ENCODE peak calls at places on chromosomes 3 and 15, in eight cellular contexts. A, F, H, S, M, E, D and U are unnamed samples.

GRCh38 chr3:51962854-51963530 is 4.3 kb downstream of the PCBP4 start:
- DNase-seq in A (no peak), F (no peak), H (no peak), S (no peak), M (no peak), E (no peak), D (no peak), U (no peak)

GRCh38 chr3:14137004-14137403 is 12.2 kb downstream of the TMEM43 start:
- DNase-seq in A (no peak), F (no peak), H (no peak), S (no peak), M (no peak), E (no peak), D (no peak), U (no peak)

GRCh38 chr3:188365978-188366698 is 212.2 kb downstream of the LPP start:
- DNase-seq in A (no peak), F (no peak), H (no peak), S (no peak), M (no peak), E (no peak), D (no peak), U (no peak)

GRCh38 chr3:125582707-125583106 is 12.6 kb downstream of the OSBPL11 start:
- DNase-seq in A (no peak), F (no peak), H (no peak), S (no peak), M (no peak), E (no peak), D (no peak), U (no peak)

GRCh38 chr15:100007609-100008008 is 274.4 kb upstream of the LYSMD4 start:
- DNase-seq in A (no peak), F (no peak), H (no peak), S (no peak), M (no peak), E (no peak), D (no peak), U (no peak)

GRCh38 chr3:73148207-73148606 is 86.7 kb downstream of the EBLN2 start:
- DNase-seq in A (no peak), F (no peak), H (no peak), S (peak; percentile 34), M (no peak), E (no peak), D (no peak), U (no peak)

GRCh38 chr3:143120716-143121239 is 1.2 kb downstream of the CHST2 start:
- DNase-seq in A (peak; percentile 3), F (peak; percentile 65), H (peak; percentile 42), S (no peak), M (peak; percentile 48), E (no peak), D (no peak), U (peak; percentile 57)

GRCh38 chr3:14358426-14359211 is 43.8 kb upstream of the SLC6A6 start:
- DNase-seq in A (no peak), F (peak; percentile 66), H (peak; percentile 47), S (peak; percentile 68), M (no peak), E (no peak), D (no peak), U (peak; percentile 30)

GRCh38 chr3:9879830-9880549 is at the start of gene CIDEC:
- DNase-seq in A (no peak), F (no peak), H (peak; percentile 43), S (no peak), M (no peak), E (no peak), D (no peak), U (no peak)

GRCh38 chr3:129238945-129239705 is 10.3 kb upstream of the COPG1 start:
- DNase-seq in A (no peak), F (no peak), H (peak; percentile 73), S (peak; percentile 67), M (peak; percentile 53), E (no peak), D (no peak), U (no peak)

GRCh38 chr15:79458491-79458890 is 26.4 kb downstream of the MINAR1 start:
- DNase-seq in A (no peak), F (no peak), H (no peak), S (no peak), M (no peak), E (no peak), D (no peak), U (no peak)

GRCh38 chr3:10753964-10754363 is 62.1 kb upstream of the SLC6A11 start:
- DNase-seq in A (no peak), F (peak; percentile 85), H (peak; percentile 28), S (no peak), M (peak; percentile 31), E (peak; percentile 10), D (no peak), U (peak; percentile 66)

GRCh38 chr15:40259021-40259420 is 20.2 kb downstream of the PAK6 start:
- DNase-seq in A (no peak), F (no peak), H (no peak), S (no peak), M (no peak), E (no peak), D (no peak), U (no peak)

GRCh38 chr15:83670628-83671027 is 16.7 kb downstream of the ADAMTSL3 start:
- DNase-seq in A (no peak), F (no peak), H (no peak), S (no peak), M (no peak), E (no peak), D (no peak), U (no peak)

GRCh38 chr15:31227954-31228542 is 98.6 kb upstream of the KLF13 start:
- DNase-seq in A (no peak), F (no peak), H (no peak), S (no peak), M (no peak), E (no peak), D (no peak), U (no peak)

GRCh38 chr15:76173317-76173834 is 113.6 kb downstream of the TMEM266 start:
- DNase-seq in A (no peak), F (no peak), H (no peak), S (no peak), M (no peak), E (no peak), D (no peak), U (no peak)

GRCh38 chr3:72259755-72260589 is 475.0 kb upstream of the PROK2 start:
- DNase-seq in A (no peak), F (no peak), H (peak; percentile 50), S (no peak), M (no peak), E (no peak), D (no peak), U (no peak)

GRCh38 chr15:73755481-73755880 is 2.3 kb upstream of the INSYN1 start:
- DNase-seq in A (no peak), F (no peak), H (no peak), S (no peak), M (no peak), E (no peak), D (no peak), U (no peak)

GRCh38 chr3:81980566-81981494 is 219.4 kb upstream of the GBE1 start:
- DNase-seq in A (no peak), F (no peak), H (no peak), S (no peak), M (no peak), E (no peak), D (no peak), U (no peak)

GRCh38 chr15:67172172-67172571 is 82.3 kb downstream of the AAGAB start:
- DNase-seq in A (no peak), F (no peak), H (peak; percentile 49), S (no peak), M (no peak), E (no peak), D (no peak), U (no peak)

GRCh38 chr3:38655708-38656300 is 6.3 kb upstream of the SCN5A start:
- DNase-seq in A (no peak), F (peak; percentile 85), H (peak; percentile 45), S (no peak), M (no peak), E (peak; percentile 23), D (peak; percentile 9), U (peak; percentile 57)

GRCh38 chr15:96338772-96339661 is 8.5 kb downstream of the NR2F2 start:
- DNase-seq in A (no peak), F (peak; percentile 31), H (peak; percentile 46), S (no peak), M (no peak), E (no peak), D (no peak), U (no peak)

GRCh38 chr3:27666708-27667107 is 55.4 kb downstream of the EOMES start:
- DNase-seq in A (no peak), F (peak; percentile 94), H (peak; percentile 78), S (peak; percentile 72), M (no peak), E (peak; percentile 6), D (no peak), U (no peak)

GRCh38 chr3:18870642-18871041 is 277.7 kb upstream of the KCNH8 start:
- DNase-seq in A (no peak), F (no peak), H (no peak), S (no peak), M (no peak), E (no peak), D (no peak), U (no peak)

GRCh38 chr15:33215941-33216872 is 21.7 kb upstream of the FMN1 start:
- DNase-seq in A (no peak), F (peak; percentile 51), H (peak; percentile 41), S (no peak), M (no peak), E (no peak), D (no peak), U (peak; percentile 28)

GRCh38 chr15:78909791-78910228 is 35.0 kb downstream of the CTSH start:
- DNase-seq in A (no peak), F (peak; percentile 81), H (peak; percentile 55), S (no peak), M (no peak), E (no peak), D (no peak), U (peak; percentile 73)

GRCh38 chr15:27183182-27183581 is 212.2 kb downstream of the GABRG3 start:
- DNase-seq in A (no peak), F (no peak), H (no peak), S (no peak), M (no peak), E (no peak), D (no peak), U (no peak)

GRCh38 chr3:56408761-56409196 is 59.5 kb downstream of the ERC2 start:
- DNase-seq in A (no peak), F (no peak), H (no peak), S (no peak), M (no peak), E (no peak), D (no peak), U (no peak)

GRCh38 chr15:31266712-31267111 is 59.9 kb upstream of the KLF13 start:
- DNase-seq in A (no peak), F (peak; percentile 5), H (no peak), S (peak; percentile 55), M (no peak), E (no peak), D (no peak), U (no peak)

GRCh38 chr3:194225988-194226663 is 90.2 kb downstream of the HES1 start:
- DNase-seq in A (no peak), F (no peak), H (peak; percentile 19), S (no peak), M (no peak), E (no peak), D (no peak), U (no peak)

GRCh38 chr15:39312984-39313383 is 267.9 kb upstream of the THBS1 start:
- DNase-seq in A (no peak), F (peak; percentile 35), H (peak; percentile 42), S (no peak), M (no peak), E (peak; percentile 18), D (no peak), U (no peak)

GRCh38 chr15:46039703-46040102 is 404.9 kb downstream of the SQOR start:
- DNase-seq in A (no peak), F (no peak), H (no peak), S (no peak), M (no peak), E (no peak), D (no peak), U (no peak)

GRCh38 chr3:180354214-180354613 is 247.7 kb upstream of the TTC14 start:
- DNase-seq in A (no peak), F (no peak), H (no peak), S (no peak), M (no peak), E (no peak), D (no peak), U (no peak)

GRCh38 chr3:15439476-15439875 is 12.1 kb downstream of the EAF1 start:
- DNase-seq in A (no peak), F (no peak), H (peak; percentile 72), S (peak; percentile 44), M (no peak), E (no peak), D (no peak), U (no peak)